ENCODE peak calls at places on chromosomes 6 and 20, in four cellular contexts. E is HCT116, M is H1, I is HepG2. B is an unnamed sample.

GRCh38 chr20:44911264-44911921 is 1.5 kb downstream of the PABPC1L start:
- DNase-seq in E (peak; percentile 69), M (peak; percentile 90), I (peak; percentile 96), B (peak; percentile 89)

GRCh38 chr20:17659801-17660200 is 22.2 kb downstream of the RRBP1 start:
- DNase-seq in E (no peak), M (no peak), I (no peak), B (no peak)

GRCh38 chr6:34922177-34922663 is 33.2 kb downstream of the ANKS1A start:
- DNase-seq in E (no peak), M (no peak), I (peak; percentile 20), B (no peak)

GRCh38 chr20:47809561-47809960 is 24.3 kb upstream of the SULF2 start:
- DNase-seq in E (no peak), M (no peak), I (no peak), B (no peak)

GRCh38 chr6:42138630-42139619 is 3.5 kb downstream of the C6orf132 start:
- DNase-seq in E (no peak), M (no peak), I (peak; percentile 77), B (peak; percentile 47)

GRCh38 chr6:90403489-90404381 is 107.1 kb upstream of the BACH2 start:
- DNase-seq in E (no peak), M (peak; percentile 54), I (peak; percentile 78), B (peak; percentile 93)

GRCh38 chr20:23147964-23148720 is 62.0 kb upstream of the CD93 start:
- DNase-seq in E (peak; percentile 80), M (no peak), I (peak; percentile 90), B (peak; percentile 61)

GRCh38 chr6:24504642-24505586 is 10.1 kb downstream of the ALDH5A1 start:
- DNase-seq in E (no peak), M (no peak), I (peak; percentile 94), B (no peak)

GRCh38 chr6:167047554-167047953 is 48.4 kb downstream of the CEP43 start:
- DNase-seq in E (no peak), M (no peak), I (no peak), B (no peak)

GRCh38 chr6:106300944-106301343 is 24.6 kb downstream of the ATG5 start:
- DNase-seq in E (no peak), M (no peak), I (peak; percentile 14), B (peak; percentile 17)

GRCh38 chr6:112562348-112563220 is 215.5 kb downstream of the RFPL4B start:
- DNase-seq in E (no peak), M (no peak), I (no peak), B (no peak)

GRCh38 chr20:49297605-49298530 is 20.0 kb upstream of the ZNFX1 start:
- DNase-seq in E (no peak), M (no peak), I (no peak), B (no peak)

GRCh38 chr6:81966968-81967367 is 214.5 kb upstream of the TENT5A start:
- DNase-seq in E (no peak), M (no peak), I (no peak), B (no peak)

GRCh38 chr6:81969011-81969410 is 216.5 kb upstream of the TENT5A start:
- DNase-seq in E (no peak), M (no peak), I (no peak), B (no peak)

GRCh38 chr6:81969814-81970213 is 217.3 kb upstream of the TENT5A start:
- DNase-seq in E (no peak), M (peak; percentile 62), I (no peak), B (peak; percentile 16)
- TF ChIP-seq FOSL1 in E (no peak), M (no peak), I (no peak), B (no peak)

GRCh38 chr6:69233195-69233524 is 563.6 kb downstream of the LMBRD1 start:
- DNase-seq in E (no peak), M (no peak), I (no peak), B (no peak)

GRCh38 chr6:69231983-69232382 is 564.8 kb downstream of the LMBRD1 start:
- DNase-seq in E (no peak), M (no peak), I (no peak), B (no peak)

DNA sequence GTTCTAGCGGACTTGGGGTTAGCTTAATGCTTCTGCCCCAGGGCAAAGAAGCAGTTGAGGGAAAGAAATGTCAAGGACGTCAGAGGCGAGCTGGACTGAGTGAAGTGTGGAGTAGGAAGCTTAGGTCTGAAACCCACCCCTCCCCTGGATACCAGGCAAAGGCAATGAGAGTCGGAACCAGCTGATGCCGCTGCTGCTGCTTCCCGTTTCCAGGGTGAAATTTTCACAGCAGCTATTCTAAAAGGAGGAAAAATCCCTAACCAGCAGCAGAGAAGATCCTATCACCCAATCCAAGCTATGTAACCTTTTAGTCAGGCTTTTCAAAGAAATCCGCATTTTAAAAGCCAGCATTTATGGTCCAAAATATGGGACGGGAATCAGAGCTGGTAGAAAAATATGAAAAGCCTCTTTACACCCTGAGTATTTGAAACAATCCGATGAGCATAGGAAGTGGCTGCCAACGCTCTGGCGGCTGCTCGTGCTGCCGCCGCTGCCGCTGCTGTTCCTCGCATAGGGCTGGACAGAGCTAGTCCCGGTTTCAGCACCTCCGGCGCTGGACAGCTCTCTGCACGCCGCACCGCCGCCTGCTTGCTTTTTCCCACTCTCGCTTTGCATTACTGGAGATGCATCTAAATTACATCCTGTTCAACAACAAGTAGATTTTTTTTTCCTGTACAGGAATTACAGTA is 564.2 kb downstream of the LMBRD1 start:
- DNase-seq in E (no peak), M (peak; percentile 86), I (peak; percentile 15), B (peak; percentile 53)
- TF ChIP-seq FOSL1 in E (no peak), M (no peak), I (peak; percentile 69), B (no peak)

GRCh38 chr20:59472059-59472458 is 132.3 kb upstream of the PHACTR3 start:
- DNase-seq in E (no peak), M (no peak), I (no peak), B (no peak)

GRCh38 chr20:59470521-59470920 is 133.8 kb upstream of the PHACTR3 start:
- DNase-seq in E (no peak), M (no peak), I (no peak), B (no peak)

GRCh38 chr20:59468831-59469230 is 135.5 kb upstream of the PHACTR3 start:
- DNase-seq in E (no peak), M (no peak), I (no peak), B (no peak)

GRCh38 chr20:59466107-59466815 is 138.1 kb upstream of the PHACTR3 start:
- DNase-seq in E (no peak), M (no peak), I (no peak), B (no peak)

GRCh38 chr20:59469266-59470252 is 134.8 kb upstream of the PHACTR3 start:
- DNase-seq in E (no peak), M (peak; percentile 70), I (peak; percentile 76), B (no peak)
- TF ChIP-seq FOSL1 in E (no peak), M (no peak), I (no peak), B (no peak)

DNA sequence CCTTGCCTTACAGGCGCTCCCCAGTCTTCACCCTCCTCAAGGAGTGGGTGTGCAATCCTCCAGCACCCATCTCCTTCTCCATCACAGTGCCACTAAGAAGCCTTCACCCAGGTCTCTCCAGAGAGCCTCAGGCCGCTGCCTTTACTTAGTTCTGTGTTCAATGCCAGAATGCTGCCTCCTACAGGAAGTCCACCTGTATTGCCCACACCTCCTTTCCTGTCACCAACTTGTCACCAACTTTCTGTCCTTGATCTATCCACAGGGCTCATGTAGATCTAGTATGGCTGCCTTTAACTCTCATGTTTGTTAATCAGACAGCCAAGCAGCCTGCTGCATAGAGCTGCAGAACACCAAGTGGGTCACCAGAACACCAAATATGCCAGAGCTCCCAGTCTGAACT is 546 bp upstream of the LST1 start:
- DNase-seq in E (peak; percentile 26), M (no peak), I (peak; percentile 50), B (peak; percentile 71)
- TF ChIP-seq FOSL1 in E (no peak), M (no peak), I (no peak), B (no peak)

GRCh38 chr6:2378891-2379652 is 133.7 kb upstream of the GMDS start:
- DNase-seq in E (peak; percentile 31), M (no peak), I (no peak), B (no peak)
- TF ChIP-seq FOSL1 in E (peak; percentile 52), M (no peak), I (no peak), B (no peak)

GRCh38 chr20:60055740-60056139 is 97.5 kb downstream of the CDH26 start:
- DNase-seq in E (no peak), M (no peak), I (no peak), B (no peak)
- TF ChIP-seq FOSL1 in E (no peak), M (no peak), I (no peak), B (no peak)

GRCh38 chr6:1610497-1611321 is 994 bp downstream of the FOXC1 start:
- DNase-seq in E (no peak), M (no peak), I (peak; percentile 27), B (no peak)
- TF ChIP-seq FOSL1 in E (no peak), M (no peak), I (no peak), B (no peak)

GRCh38 chr6:169866668-169867521 is 115.5 kb downstream of the ERMARD start:
- DNase-seq in E (no peak), M (peak; percentile 22), I (no peak), B (no peak)
- TF ChIP-seq FOSL1 in E (no peak), M (no peak), I (no peak), B (no peak)